ENCODE peak calls at places on chromosomes 6 and 20, in ten cellular contexts. One of them, this sample, is unnamed.

GRCh38 chr6:85464722-85465150 is 14.9 kb downstream of the NT5E start:
- DNase-seq in adrenal gland: no peak
- DNase-seq in cardiac fibroblast: peak; percentile 98
- DNase-seq in heart left ventricle: no peak
- DNase-seq in vagina: no peak
- DNase-seq in IMR-90: peak; percentile 98
- DNase-seq in psoas muscle: no peak
- DNase-seq in HFF-Myc: peak; percentile 85
- DNase-seq in uterus: no peak
- DNase-seq in GM12865: no peak
- DNase-seq in this sample: peak; percentile 79

GRCh38 chr20:50645253-50646068 is 45.9 kb downstream of the RIPOR3 start:
- DNase-seq in adrenal gland: peak; percentile 85
- DNase-seq in cardiac fibroblast: peak; percentile 99
- DNase-seq in heart left ventricle: peak; percentile 90
- DNase-seq in vagina: peak; percentile 95
- DNase-seq in IMR-90: peak; percentile 100
- DNase-seq in psoas muscle: peak; percentile 89
- DNase-seq in HFF-Myc: peak; percentile 95
- DNase-seq in uterus: peak; percentile 88
- DNase-seq in GM12865: no peak
- DNase-seq in this sample: peak; percentile 99

GRCh38 chr20:59571591-59572314 is 32.6 kb upstream of the PHACTR3 start:
- DNase-seq in adrenal gland: peak; percentile 70
- DNase-seq in cardiac fibroblast: peak; percentile 51
- DNase-seq in heart left ventricle: peak; percentile 71
- DNase-seq in vagina: no peak
- DNase-seq in IMR-90: peak; percentile 38
- DNase-seq in psoas muscle: peak; percentile 70
- DNase-seq in HFF-Myc: no peak
- DNase-seq in uterus: peak; percentile 32
- DNase-seq in GM12865: peak; percentile 48
- DNase-seq in this sample: peak; percentile 7

GRCh38 chr20:51565741-51566140 is 23.2 kb upstream of the NFATC2 start:
- DNase-seq in adrenal gland: no peak
- DNase-seq in cardiac fibroblast: peak; percentile 33
- DNase-seq in heart left ventricle: no peak
- DNase-seq in vagina: no peak
- DNase-seq in IMR-90: peak; percentile 32
- DNase-seq in psoas muscle: no peak
- DNase-seq in HFF-Myc: no peak
- DNase-seq in uterus: no peak
- DNase-seq in GM12865: no peak
- DNase-seq in this sample: no peak

GRCh38 chr6:34656378-34657036 is 40.1 kb downstream of the ILRUN start:
- DNase-seq in adrenal gland: peak; percentile 66
- DNase-seq in cardiac fibroblast: peak; percentile 76
- DNase-seq in heart left ventricle: no peak
- DNase-seq in vagina: no peak
- DNase-seq in IMR-90: peak; percentile 90
- DNase-seq in psoas muscle: no peak
- DNase-seq in HFF-Myc: no peak
- DNase-seq in uterus: no peak
- DNase-seq in GM12865: peak; percentile 97
- DNase-seq in this sample: no peak

GRCh38 chr6:20876016-20876415 is 341.8 kb downstream of the CDKAL1 start:
- DNase-seq in adrenal gland: no peak
- DNase-seq in cardiac fibroblast: peak; percentile 65
- DNase-seq in heart left ventricle: no peak
- DNase-seq in vagina: no peak
- DNase-seq in IMR-90: peak; percentile 77
- DNase-seq in psoas muscle: no peak
- DNase-seq in HFF-Myc: peak; percentile 74
- DNase-seq in uterus: no peak
- DNase-seq in GM12865: peak; percentile 11
- DNase-seq in this sample: no peak

GRCh38 chr6:163860194-163861081 is 445.9 kb downstream of the QKI start:
- DNase-seq in adrenal gland: no peak
- DNase-seq in cardiac fibroblast: peak; percentile 9
- DNase-seq in heart left ventricle: no peak
- DNase-seq in vagina: no peak
- DNase-seq in IMR-90: peak; percentile 86
- DNase-seq in psoas muscle: peak; percentile 60
- DNase-seq in HFF-Myc: no peak
- DNase-seq in uterus: no peak
- DNase-seq in GM12865: no peak
- DNase-seq in this sample: no peak

GRCh38 chr6:9397981-9398559 is 962.7 kb upstream of the SLC35B3 start:
- DNase-seq in adrenal gland: peak; percentile 60
- DNase-seq in cardiac fibroblast: no peak
- DNase-seq in heart left ventricle: peak; percentile 85
- DNase-seq in vagina: no peak
- DNase-seq in IMR-90: no peak
- DNase-seq in psoas muscle: no peak
- DNase-seq in HFF-Myc: no peak
- DNase-seq in uterus: no peak
- DNase-seq in GM12865: no peak
- DNase-seq in this sample: no peak

GRCh38 chr20:59828478-59829414 is 104.7 kb downstream of the SYCP2 start:
- DNase-seq in adrenal gland: peak; percentile 17
- DNase-seq in cardiac fibroblast: no peak
- DNase-seq in heart left ventricle: no peak
- DNase-seq in vagina: peak; percentile 84
- DNase-seq in IMR-90: no peak
- DNase-seq in psoas muscle: no peak
- DNase-seq in HFF-Myc: no peak
- DNase-seq in uterus: no peak
- DNase-seq in GM12865: no peak
- DNase-seq in this sample: no peak

GRCh38 chr6:135081966-135082365 is 27.3 kb upstream of the HBS1L start:
- DNase-seq in adrenal gland: no peak
- DNase-seq in cardiac fibroblast: no peak
- DNase-seq in heart left ventricle: no peak
- DNase-seq in vagina: no peak
- DNase-seq in IMR-90: no peak
- DNase-seq in psoas muscle: no peak
- DNase-seq in HFF-Myc: no peak
- DNase-seq in uterus: no peak
- DNase-seq in GM12865: no peak
- DNase-seq in this sample: no peak

GRCh38 chr6:26286168-26286854 is 78.7 kb upstream of the BTN3A2 start:
- DNase-seq in adrenal gland: peak; percentile 91
- DNase-seq in cardiac fibroblast: peak; percentile 83
- DNase-seq in heart left ventricle: peak; percentile 41
- DNase-seq in vagina: no peak
- DNase-seq in IMR-90: peak; percentile 68
- DNase-seq in psoas muscle: peak; percentile 74
- DNase-seq in HFF-Myc: no peak
- DNase-seq in uterus: peak; percentile 76
- DNase-seq in GM12865: peak; percentile 89
- DNase-seq in this sample: no peak

GRCh38 chr6:38155576-38156204 is 336.2 kb downstream of the ZFAND3 start:
- DNase-seq in adrenal gland: no peak
- DNase-seq in cardiac fibroblast: peak; percentile 55
- DNase-seq in heart left ventricle: no peak
- DNase-seq in vagina: no peak
- DNase-seq in IMR-90: peak; percentile 66
- DNase-seq in psoas muscle: no peak
- DNase-seq in HFF-Myc: no peak
- DNase-seq in uterus: no peak
- DNase-seq in GM12865: no peak
- DNase-seq in this sample: no peak

GRCh38 chr6:130933712-130934200 is 106.5 kb downstream of the SMLR1 start:
- DNase-seq in adrenal gland: no peak
- DNase-seq in cardiac fibroblast: peak; percentile 26
- DNase-seq in heart left ventricle: no peak
- DNase-seq in vagina: no peak
- DNase-seq in IMR-90: peak; percentile 51
- DNase-seq in psoas muscle: no peak
- DNase-seq in HFF-Myc: no peak
- DNase-seq in uterus: no peak
- DNase-seq in GM12865: no peak
- DNase-seq in this sample: no peak

GRCh38 chr20:14888172-14888571 is 550.8 kb upstream of the FLRT3 start:
- DNase-seq in adrenal gland: no peak
- DNase-seq in cardiac fibroblast: no peak
- DNase-seq in heart left ventricle: no peak
- DNase-seq in vagina: no peak
- DNase-seq in IMR-90: no peak
- DNase-seq in psoas muscle: no peak
- DNase-seq in HFF-Myc: no peak
- DNase-seq in uterus: no peak
- DNase-seq in GM12865: no peak
- DNase-seq in this sample: no peak

GRCh38 chr20:10848810-10849370 is 175.1 kb upstream of the JAG1 start:
- DNase-seq in adrenal gland: peak; percentile 55
- DNase-seq in cardiac fibroblast: peak; percentile 96
- DNase-seq in heart left ventricle: peak; percentile 49
- DNase-seq in vagina: no peak
- DNase-seq in IMR-90: peak; percentile 94
- DNase-seq in psoas muscle: no peak
- DNase-seq in HFF-Myc: peak; percentile 96
- DNase-seq in uterus: peak; percentile 28
- DNase-seq in GM12865: peak; percentile 30
- DNase-seq in this sample: peak; percentile 87

GRCh38 chr6:113281014-113281810 is 575.9 kb upstream of the MARCKS start:
- DNase-seq in adrenal gland: no peak
- DNase-seq in cardiac fibroblast: no peak
- DNase-seq in heart left ventricle: no peak
- DNase-seq in vagina: no peak
- DNase-seq in IMR-90: peak; percentile 25
- DNase-seq in psoas muscle: no peak
- DNase-seq in HFF-Myc: no peak
- DNase-seq in uterus: no peak
- DNase-seq in GM12865: peak; percentile 26
- DNase-seq in this sample: no peak

DNA sequence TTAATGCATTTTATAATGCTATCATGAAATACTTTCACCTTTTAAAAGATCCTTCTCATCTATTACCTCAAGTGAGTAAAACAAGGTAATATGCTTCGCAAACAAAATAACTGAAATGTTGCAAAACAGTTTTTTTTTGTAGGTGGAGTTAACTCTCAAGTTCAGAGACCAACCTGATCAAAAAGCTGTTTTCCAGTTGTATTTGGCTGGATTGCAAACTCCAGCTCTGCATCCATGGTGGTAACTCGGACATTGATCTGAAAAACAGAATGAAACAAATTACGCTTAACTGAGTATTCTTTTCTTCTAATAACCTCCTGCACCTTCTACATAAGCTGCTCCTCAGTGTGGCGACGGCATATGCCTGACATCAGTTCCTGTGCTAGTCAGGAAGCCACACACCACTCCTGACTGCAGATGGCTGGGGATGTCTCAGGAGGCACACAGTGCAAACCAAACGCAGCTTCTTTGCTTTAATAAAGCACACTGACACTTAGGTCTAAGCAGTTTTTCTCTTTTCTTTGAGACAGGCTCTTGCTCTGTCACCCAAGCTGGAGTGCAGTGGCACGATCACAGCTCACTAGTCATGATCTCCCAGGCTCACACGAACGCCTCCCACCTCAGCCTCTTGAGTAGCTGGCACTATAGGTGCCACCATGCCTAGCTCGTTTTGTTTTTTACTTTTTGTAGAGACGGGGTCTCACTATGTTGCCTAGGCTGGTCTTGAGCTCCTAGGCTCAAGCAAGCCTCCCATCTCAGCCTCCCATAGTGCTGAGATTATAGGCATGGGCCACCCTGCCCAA is 29.9 kb downstream of the EZR start:
- DNase-seq in adrenal gland: no peak
- DNase-seq in cardiac fibroblast: no peak
- DNase-seq in heart left ventricle: no peak
- DNase-seq in vagina: no peak
- DNase-seq in IMR-90: no peak
- DNase-seq in psoas muscle: no peak
- DNase-seq in HFF-Myc: no peak
- DNase-seq in uterus: no peak
- DNase-seq in GM12865: peak; percentile 46
- DNase-seq in this sample: no peak
- H3K4me3 ChIP-seq in adrenal gland: no peak overlapping the region
- H3K4me3 ChIP-seq in cardiac fibroblast: no peak overlapping the region
- H3K4me3 ChIP-seq in heart left ventricle: no peak overlapping the region
- H3K4me3 ChIP-seq in vagina: no peak overlapping the region
- H3K4me3 ChIP-seq in IMR-90: no peak overlapping the region
- H3K4me3 ChIP-seq in psoas muscle: no peak overlapping the region
- H3K4me3 ChIP-seq in HFF-Myc: no peak overlapping the region
- H3K4me3 ChIP-seq in uterus: no peak overlapping the region
- H3K4me3 ChIP-seq in GM12865: no peak overlapping the region
- H3K4me3 ChIP-seq in this sample: no peak overlapping the region

DNA sequence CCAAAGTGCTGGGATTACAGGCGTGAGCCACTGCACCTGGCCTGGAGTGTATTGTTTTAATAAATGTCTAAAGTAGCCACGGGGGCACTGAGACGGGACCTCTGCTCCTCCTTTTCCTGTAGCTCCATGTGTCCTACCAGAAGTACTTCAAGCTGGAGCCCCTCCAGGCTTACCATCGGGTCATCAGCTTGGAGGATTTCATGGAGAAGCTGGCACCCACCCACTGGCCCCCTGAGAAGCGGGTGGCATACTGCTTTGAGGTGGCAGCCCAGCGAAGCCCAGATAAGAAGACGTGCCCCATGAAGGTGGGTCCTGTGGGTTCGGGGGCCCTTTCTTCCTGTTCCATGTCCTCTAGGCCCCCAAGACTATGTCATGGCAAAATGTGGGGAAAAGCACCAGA is 7.5 kb downstream of the POFUT1 start:
- DNase-seq in adrenal gland: no peak
- DNase-seq in cardiac fibroblast: no peak
- DNase-seq in heart left ventricle: no peak
- DNase-seq in vagina: no peak
- DNase-seq in IMR-90: no peak
- DNase-seq in psoas muscle: no peak
- DNase-seq in HFF-Myc: no peak
- DNase-seq in uterus: no peak
- DNase-seq in GM12865: no peak
- DNase-seq in this sample: no peak
- TF ChIP-seq CTCF in adrenal gland: no peak
- TF ChIP-seq CTCF in cardiac fibroblast: no peak
- TF ChIP-seq CTCF in heart left ventricle: no peak
- TF ChIP-seq CTCF in vagina: no peak
- TF ChIP-seq CTCF in IMR-90: no peak
- TF ChIP-seq CTCF in psoas muscle: no peak
- TF ChIP-seq CTCF in HFF-Myc: no peak
- TF ChIP-seq CTCF in uterus: no peak
- TF ChIP-seq CTCF in GM12865: no peak
- TF ChIP-seq CTCF in this sample: no peak

GRCh38 chr6:3895303-3895635 is 46.1 kb downstream of the FAM50B start:
- DNase-seq in adrenal gland: no peak
- DNase-seq in cardiac fibroblast: no peak
- DNase-seq in heart left ventricle: no peak
- DNase-seq in vagina: no peak
- DNase-seq in IMR-90: no peak
- DNase-seq in psoas muscle: no peak
- DNase-seq in HFF-Myc: no peak
- DNase-seq in uterus: no peak
- DNase-seq in GM12865: no peak
- DNase-seq in this sample: no peak
- H3K4me3 ChIP-seq in adrenal gland: no peak overlapping the region
- H3K4me3 ChIP-seq in cardiac fibroblast: no peak overlapping the region
- H3K4me3 ChIP-seq in heart left ventricle: no peak overlapping the region
- H3K4me3 ChIP-seq in vagina: no peak overlapping the region
- H3K4me3 ChIP-seq in IMR-90: no peak overlapping the region
- H3K4me3 ChIP-seq in psoas muscle: no peak overlapping the region
- H3K4me3 ChIP-seq in HFF-Myc: no peak overlapping the region
- H3K4me3 ChIP-seq in uterus: no peak overlapping the region
- H3K4me3 ChIP-seq in GM12865: no peak overlapping the region
- H3K4me3 ChIP-seq in this sample: no peak overlapping the region

GRCh38 chr6:122476131-122476530 is 4.5 kb upstream of the SERINC1 start:
- DNase-seq in adrenal gland: no peak
- DNase-seq in cardiac fibroblast: peak; percentile 52
- DNase-seq in heart left ventricle: no peak
- DNase-seq in vagina: no peak
- DNase-seq in IMR-90: peak; percentile 33
- DNase-seq in psoas muscle: no peak
- DNase-seq in HFF-Myc: no peak
- DNase-seq in uterus: no peak
- DNase-seq in GM12865: no peak
- DNase-seq in this sample: no peak
- TF ChIP-seq CTCF in adrenal gland: peak; percentile 54
- TF ChIP-seq CTCF in cardiac fibroblast: peak; percentile 36
- TF ChIP-seq CTCF in heart left ventricle: peak; percentile 33
- TF ChIP-seq CTCF in vagina: no peak
- TF ChIP-seq CTCF in IMR-90: peak; percentile 62
- TF ChIP-seq CTCF in psoas muscle: peak; percentile 45
- TF ChIP-seq CTCF in HFF-Myc: no peak
- TF ChIP-seq CTCF in uterus: no peak
- TF ChIP-seq CTCF in GM12865: no peak
- TF ChIP-seq CTCF in this sample: peak; percentile 38